ENCODE peak calls at places on chromosomes 3 and 15, in eight cellular contexts. One of them, this sample, is unnamed.

GRCh38 chr3:69442771-69443197 is 56.9 kb upstream of the FRMD4B start:
- DNase-seq in ascending aorta: no peak
- DNase-seq in CD8-positive, alpha-beta T cell: no peak
- DNase-seq in CD4-positive, alpha-beta memory T cell: no peak
- DNase-seq in cardiac fibroblast: no peak
- DNase-seq in MM.1S: no peak
- DNase-seq in naive thymus-derived CD4-positive, alpha-beta T cell: no peak
- DNase-seq in pancreas: no peak
- DNase-seq in this sample: no peak

GRCh38 chr15:69979783-69980182 is 117.9 kb downstream of the TLE3 start:
- DNase-seq in ascending aorta: no peak
- DNase-seq in CD8-positive, alpha-beta T cell: no peak
- DNase-seq in CD4-positive, alpha-beta memory T cell: no peak
- DNase-seq in cardiac fibroblast: no peak
- DNase-seq in MM.1S: peak
- DNase-seq in naive thymus-derived CD4-positive, alpha-beta T cell: no peak
- DNase-seq in pancreas: no peak
- DNase-seq in this sample: no peak

GRCh38 chr15:50424066-50424890 is at the start of gene USP8:
- DNase-seq in ascending aorta: peak
- DNase-seq in CD8-positive, alpha-beta T cell: peak
- DNase-seq in CD4-positive, alpha-beta memory T cell: peak
- DNase-seq in cardiac fibroblast: peak
- DNase-seq in MM.1S: peak
- DNase-seq in naive thymus-derived CD4-positive, alpha-beta T cell: peak
- DNase-seq in pancreas: peak
- DNase-seq in this sample: peak

GRCh38 chr3:98259707-98260106 is 4.3 kb upstream of the OR5H6 start:
- DNase-seq in ascending aorta: no peak
- DNase-seq in CD8-positive, alpha-beta T cell: no peak
- DNase-seq in CD4-positive, alpha-beta memory T cell: no peak
- DNase-seq in cardiac fibroblast: no peak
- DNase-seq in MM.1S: peak
- DNase-seq in naive thymus-derived CD4-positive, alpha-beta T cell: no peak
- DNase-seq in pancreas: no peak
- DNase-seq in this sample: no peak

GRCh38 chr15:33005582-33005981 is 188.9 kb downstream of the FMN1 start:
- DNase-seq in ascending aorta: no peak
- DNase-seq in CD8-positive, alpha-beta T cell: no peak
- DNase-seq in CD4-positive, alpha-beta memory T cell: no peak
- DNase-seq in cardiac fibroblast: no peak
- DNase-seq in MM.1S: peak
- DNase-seq in naive thymus-derived CD4-positive, alpha-beta T cell: no peak
- DNase-seq in pancreas: no peak
- DNase-seq in this sample: no peak

GRCh38 chr3:7745711-7746110 is 755.9 kb upstream of the LMCD1 start:
- DNase-seq in ascending aorta: no peak
- DNase-seq in CD8-positive, alpha-beta T cell: no peak
- DNase-seq in CD4-positive, alpha-beta memory T cell: no peak
- DNase-seq in cardiac fibroblast: no peak
- DNase-seq in MM.1S: no peak
- DNase-seq in naive thymus-derived CD4-positive, alpha-beta T cell: no peak
- DNase-seq in pancreas: no peak
- DNase-seq in this sample: no peak

GRCh38 chr15:73695773-73696640 is 11.8 kb downstream of the CD276 start:
- DNase-seq in ascending aorta: no peak
- DNase-seq in CD8-positive, alpha-beta T cell: no peak
- DNase-seq in CD4-positive, alpha-beta memory T cell: no peak
- DNase-seq in cardiac fibroblast: no peak
- DNase-seq in MM.1S: no peak
- DNase-seq in naive thymus-derived CD4-positive, alpha-beta T cell: no peak
- DNase-seq in pancreas: no peak
- DNase-seq in this sample: no peak

GRCh38 chr3:49027634-49028033 is 1.6 kb downstream of the IMPDH2 start:
- DNase-seq in ascending aorta: no peak
- DNase-seq in CD8-positive, alpha-beta T cell: no peak
- DNase-seq in CD4-positive, alpha-beta memory T cell: no peak
- DNase-seq in cardiac fibroblast: no peak
- DNase-seq in MM.1S: no peak
- DNase-seq in naive thymus-derived CD4-positive, alpha-beta T cell: no peak
- DNase-seq in pancreas: no peak
- DNase-seq in this sample: no peak

GRCh38 chr3:110624571-110624970 is 447.0 kb upstream of the NECTIN3 start:
- DNase-seq in ascending aorta: no peak
- DNase-seq in CD8-positive, alpha-beta T cell: no peak
- DNase-seq in CD4-positive, alpha-beta memory T cell: no peak
- DNase-seq in cardiac fibroblast: peak
- DNase-seq in MM.1S: no peak
- DNase-seq in naive thymus-derived CD4-positive, alpha-beta T cell: no peak
- DNase-seq in pancreas: peak
- DNase-seq in this sample: no peak

GRCh38 chr3:149548729-149549065 is 74.2 kb downstream of the TM4SF4 start:
- DNase-seq in ascending aorta: no peak
- DNase-seq in CD8-positive, alpha-beta T cell: no peak
- DNase-seq in CD4-positive, alpha-beta memory T cell: no peak
- DNase-seq in cardiac fibroblast: no peak
- DNase-seq in MM.1S: no peak
- DNase-seq in naive thymus-derived CD4-positive, alpha-beta T cell: no peak
- DNase-seq in pancreas: no peak
- DNase-seq in this sample: no peak

GRCh38 chr15:101439285-101439919 is 50.1 kb downstream of the PCSK6 start:
- DNase-seq in ascending aorta: no peak
- DNase-seq in CD8-positive, alpha-beta T cell: no peak
- DNase-seq in CD4-positive, alpha-beta memory T cell: no peak
- DNase-seq in cardiac fibroblast: peak
- DNase-seq in MM.1S: no peak
- DNase-seq in naive thymus-derived CD4-positive, alpha-beta T cell: no peak
- DNase-seq in pancreas: no peak
- DNase-seq in this sample: no peak

GRCh38 chr15:25541228-25541627 is 102.4 kb upstream of the UBE3A start:
- DNase-seq in ascending aorta: no peak
- DNase-seq in CD8-positive, alpha-beta T cell: no peak
- DNase-seq in CD4-positive, alpha-beta memory T cell: no peak
- DNase-seq in cardiac fibroblast: no peak
- DNase-seq in MM.1S: no peak
- DNase-seq in naive thymus-derived CD4-positive, alpha-beta T cell: no peak
- DNase-seq in pancreas: no peak
- DNase-seq in this sample: no peak

DNA sequence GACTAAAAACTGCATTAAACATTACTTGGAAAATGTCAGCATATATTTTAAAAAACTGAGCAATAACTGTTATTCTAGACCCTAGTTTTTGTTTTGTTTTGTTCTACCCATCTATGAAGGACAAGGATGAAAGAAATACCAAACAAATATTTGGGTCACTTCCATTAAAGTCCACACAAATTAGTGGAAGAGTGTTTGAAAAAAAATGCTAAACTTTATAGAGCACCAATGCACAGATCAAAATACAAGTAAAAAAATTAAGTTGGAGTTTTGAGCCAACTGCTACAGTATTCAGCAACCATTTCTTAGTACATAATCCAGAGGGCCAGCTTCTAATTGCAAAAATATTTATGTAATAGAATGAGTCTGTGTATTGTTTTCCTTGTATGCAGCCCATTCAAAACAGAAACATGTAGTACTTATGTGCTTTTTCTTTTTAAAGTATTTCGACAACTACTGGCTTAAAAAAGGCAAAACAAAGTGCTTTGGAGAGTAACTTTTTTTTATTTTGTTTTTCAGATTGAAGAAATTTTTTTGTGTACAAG is 121.1 kb downstream of the CBLB start:
- DNase-seq in ascending aorta: no peak
- DNase-seq in CD8-positive, alpha-beta T cell: no peak
- DNase-seq in CD4-positive, alpha-beta memory T cell: no peak
- DNase-seq in cardiac fibroblast: no peak
- DNase-seq in MM.1S: no peak
- DNase-seq in naive thymus-derived CD4-positive, alpha-beta T cell: no peak
- DNase-seq in pancreas: no peak
- DNase-seq in this sample: no peak
- H3K4me3 ChIP-seq in ascending aorta: peak
- H3K4me3 ChIP-seq in CD8-positive, alpha-beta T cell: no peak
- H3K4me3 ChIP-seq in CD4-positive, alpha-beta memory T cell: no peak
- H3K4me3 ChIP-seq in cardiac fibroblast: no peak
- H3K4me3 ChIP-seq in MM.1S: no peak
- H3K4me3 ChIP-seq in naive thymus-derived CD4-positive, alpha-beta T cell: no peak
- H3K4me3 ChIP-seq in pancreas: no peak
- H3K4me3 ChIP-seq in this sample: no peak

GRCh38 chr3:160665784-160666526 is 11.0 kb upstream of the ARL14 start:
- DNase-seq in ascending aorta: no peak
- DNase-seq in CD8-positive, alpha-beta T cell: no peak
- DNase-seq in CD4-positive, alpha-beta memory T cell: no peak
- DNase-seq in cardiac fibroblast: peak
- DNase-seq in MM.1S: peak
- DNase-seq in naive thymus-derived CD4-positive, alpha-beta T cell: no peak
- DNase-seq in pancreas: no peak
- DNase-seq in this sample: peak
- H3K4me3 ChIP-seq in ascending aorta: no peak
- H3K4me3 ChIP-seq in CD8-positive, alpha-beta T cell: no peak
- H3K4me3 ChIP-seq in CD4-positive, alpha-beta memory T cell: no peak
- H3K4me3 ChIP-seq in cardiac fibroblast: no peak
- H3K4me3 ChIP-seq in MM.1S: no peak
- H3K4me3 ChIP-seq in naive thymus-derived CD4-positive, alpha-beta T cell: no peak
- H3K4me3 ChIP-seq in pancreas: no peak
- H3K4me3 ChIP-seq in this sample: no peak

GRCh38 chr15:98163319-98164030 is 203.0 kb downstream of the ARRDC4 start:
- DNase-seq in ascending aorta: no peak
- DNase-seq in CD8-positive, alpha-beta T cell: no peak
- DNase-seq in CD4-positive, alpha-beta memory T cell: no peak
- DNase-seq in cardiac fibroblast: no peak
- DNase-seq in MM.1S: no peak
- DNase-seq in naive thymus-derived CD4-positive, alpha-beta T cell: no peak
- DNase-seq in pancreas: no peak
- DNase-seq in this sample: no peak

GRCh38 chr15:98169551-98169950 is 209.0 kb downstream of the ARRDC4 start:
- DNase-seq in ascending aorta: no peak
- DNase-seq in CD8-positive, alpha-beta T cell: no peak
- DNase-seq in CD4-positive, alpha-beta memory T cell: no peak
- DNase-seq in cardiac fibroblast: no peak
- DNase-seq in MM.1S: no peak
- DNase-seq in naive thymus-derived CD4-positive, alpha-beta T cell: no peak
- DNase-seq in pancreas: no peak
- DNase-seq in this sample: no peak

GRCh38 chr15:98160236-98160635 is 199.7 kb downstream of the ARRDC4 start:
- DNase-seq in ascending aorta: no peak
- DNase-seq in CD8-positive, alpha-beta T cell: no peak
- DNase-seq in CD4-positive, alpha-beta memory T cell: peak
- DNase-seq in cardiac fibroblast: no peak
- DNase-seq in MM.1S: peak
- DNase-seq in naive thymus-derived CD4-positive, alpha-beta T cell: peak
- DNase-seq in pancreas: no peak
- DNase-seq in this sample: no peak

GRCh38 chr15:98164986-98165385 is 204.5 kb downstream of the ARRDC4 start:
- DNase-seq in ascending aorta: no peak
- DNase-seq in CD8-positive, alpha-beta T cell: no peak
- DNase-seq in CD4-positive, alpha-beta memory T cell: no peak
- DNase-seq in cardiac fibroblast: no peak
- DNase-seq in MM.1S: no peak
- DNase-seq in naive thymus-derived CD4-positive, alpha-beta T cell: no peak
- DNase-seq in pancreas: no peak
- DNase-seq in this sample: no peak

DNA sequence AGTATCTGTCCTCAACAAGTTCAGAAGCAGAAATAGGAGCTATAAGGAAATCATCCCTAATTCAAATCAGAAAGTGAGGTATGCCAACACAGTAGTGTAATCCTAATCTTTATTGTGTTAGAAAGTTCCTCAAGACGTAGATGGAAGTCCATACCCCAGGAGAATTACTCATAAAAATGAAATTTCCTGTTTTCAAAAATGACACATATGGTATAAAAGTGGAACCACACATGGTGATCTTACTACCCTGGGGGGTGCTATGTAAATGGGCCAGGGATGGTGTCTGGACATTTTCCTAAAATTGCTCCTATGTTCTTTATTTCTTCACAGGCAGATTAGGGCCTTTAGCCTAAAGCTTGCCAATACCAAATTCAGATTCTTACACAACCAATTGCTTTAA is 204.1 kb downstream of the ARRDC4 start:
- DNase-seq in ascending aorta: no peak
- DNase-seq in CD8-positive, alpha-beta T cell: no peak
- DNase-seq in CD4-positive, alpha-beta memory T cell: no peak
- DNase-seq in cardiac fibroblast: no peak
- DNase-seq in MM.1S: no peak
- DNase-seq in naive thymus-derived CD4-positive, alpha-beta T cell: no peak
- DNase-seq in pancreas: no peak
- DNase-seq in this sample: no peak
- H3K4me3 ChIP-seq in ascending aorta: no peak
- H3K4me3 ChIP-seq in CD8-positive, alpha-beta T cell: no peak
- H3K4me3 ChIP-seq in CD4-positive, alpha-beta memory T cell: no peak
- H3K4me3 ChIP-seq in cardiac fibroblast: no peak
- H3K4me3 ChIP-seq in MM.1S: no peak
- H3K4me3 ChIP-seq in naive thymus-derived CD4-positive, alpha-beta T cell: no peak
- H3K4me3 ChIP-seq in pancreas: no peak
- H3K4me3 ChIP-seq in this sample: no peak

DNA sequence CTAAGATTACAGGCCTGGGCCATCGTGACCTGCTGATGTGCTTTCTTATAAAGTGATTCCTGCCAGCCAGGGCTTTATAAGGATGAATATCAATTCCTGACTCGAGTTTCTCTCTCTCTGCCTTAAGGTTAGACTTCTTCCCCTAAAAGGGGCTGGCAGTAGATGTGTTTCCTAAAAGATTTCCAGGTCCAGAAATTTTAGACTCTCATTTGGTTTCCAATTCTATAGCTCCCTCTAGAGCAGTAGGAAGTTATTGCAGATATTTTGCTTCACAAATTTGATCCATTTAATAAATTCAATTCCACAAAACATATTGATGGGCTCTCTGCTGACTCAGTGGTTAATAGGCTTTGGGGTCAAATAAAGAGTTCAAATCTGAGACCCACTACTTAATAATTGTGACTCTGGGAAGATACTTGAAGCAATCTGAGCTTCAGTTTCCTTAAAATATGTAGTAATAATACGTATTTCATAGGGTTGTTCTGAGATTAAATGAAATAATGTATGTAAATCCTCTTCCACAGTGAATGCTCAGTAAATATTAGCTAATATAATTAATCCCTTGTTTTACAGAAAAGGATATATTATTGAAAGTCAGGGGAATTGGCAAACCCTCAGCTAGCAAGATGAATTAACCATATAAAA is 2.1 kb downstream of the TRIM69 start:
- DNase-seq in ascending aorta: no peak
- DNase-seq in CD8-positive, alpha-beta T cell: no peak
- DNase-seq in CD4-positive, alpha-beta memory T cell: peak
- DNase-seq in cardiac fibroblast: peak
- DNase-seq in MM.1S: peak
- DNase-seq in naive thymus-derived CD4-positive, alpha-beta T cell: peak
- DNase-seq in pancreas: no peak
- DNase-seq in this sample: peak
- H3K4me3 ChIP-seq in ascending aorta: no peak
- H3K4me3 ChIP-seq in CD8-positive, alpha-beta T cell: no peak
- H3K4me3 ChIP-seq in CD4-positive, alpha-beta memory T cell: no peak
- H3K4me3 ChIP-seq in cardiac fibroblast: no peak
- H3K4me3 ChIP-seq in MM.1S: no peak
- H3K4me3 ChIP-seq in naive thymus-derived CD4-positive, alpha-beta T cell: no peak
- H3K4me3 ChIP-seq in pancreas: no peak
- H3K4me3 ChIP-seq in this sample: no peak

This sample was measured in astrocyte of the cerebellum.